ENCODE peak calls at places on chromosomes 4 and X, in five cellular contexts. One of them, this sample, is unnamed.

GRCh38 chr4:22192302-22192645 is 243.7 kb upstream of the KCNIP4 start:
- DNase-seq in GM12878: no peak
- DNase-seq in IMR-90: no peak
- DNase-seq in HepG2: no peak
- DNase-seq in K562: no peak
- DNase-seq in this sample: no peak

GRCh38 chrX:125326599-125326998 is 6.9 kb downstream of the TEX13C start:
- DNase-seq in GM12878: no peak
- DNase-seq in IMR-90: no peak
- DNase-seq in HepG2: no peak
- DNase-seq in K562: no peak
- DNase-seq in this sample: no peak

GRCh38 chrX:31021537-31021936 is 50.3 kb downstream of the FTHL17 start:
- DNase-seq in GM12878: no peak
- DNase-seq in IMR-90: no peak
- DNase-seq in HepG2: no peak
- DNase-seq in K562: no peak
- DNase-seq in this sample: no peak

GRCh38 chr4:76896731-76897521 is 1.0 kb downstream of the SOWAHB start:
- DNase-seq in GM12878: no peak
- DNase-seq in IMR-90: peak
- DNase-seq in HepG2: no peak
- DNase-seq in K562: no peak
- DNase-seq in this sample: peak

GRCh38 chrX:7318661-7319060 is 170.7 kb upstream of the PUDP start:
- DNase-seq in GM12878: no peak
- DNase-seq in IMR-90: no peak
- DNase-seq in HepG2: no peak
- DNase-seq in K562: no peak
- DNase-seq in this sample: no peak

GRCh38 chr4:104860227-104861123 is 286.2 kb upstream of the TET2 start:
- DNase-seq in GM12878: peak
- DNase-seq in IMR-90: peak
- DNase-seq in HepG2: peak
- DNase-seq in K562: peak
- DNase-seq in this sample: peak

GRCh38 chr4:147440442-147440841 is 40.5 kb upstream of the EDNRA start:
- DNase-seq in GM12878: no peak
- DNase-seq in IMR-90: no peak
- DNase-seq in HepG2: no peak
- DNase-seq in K562: no peak
- DNase-seq in this sample: no peak

GRCh38 chr4:165328708-165329107 is 1.2 kb downstream of the MSMO1 start:
- DNase-seq in GM12878: no peak
- DNase-seq in IMR-90: no peak
- DNase-seq in HepG2: peak
- DNase-seq in K562: peak
- DNase-seq in this sample: no peak

GRCh38 chr4:15893967-15894366 is 44.6 kb downstream of the FGFBP1 start:
- DNase-seq in GM12878: no peak
- DNase-seq in IMR-90: peak
- DNase-seq in HepG2: no peak
- DNase-seq in K562: no peak
- DNase-seq in this sample: no peak

GRCh38 chrX:75892749-75893148 is 107.7 kb upstream of the MAGEE2 start:
- DNase-seq in GM12878: no peak
- DNase-seq in IMR-90: no peak
- DNase-seq in HepG2: no peak
- DNase-seq in K562: no peak
- DNase-seq in this sample: no peak

GRCh38 chrX:75887833-75888232 is 102.8 kb upstream of the MAGEE2 start:
- DNase-seq in GM12878: no peak
- DNase-seq in IMR-90: no peak
- DNase-seq in HepG2: no peak
- DNase-seq in K562: no peak
- DNase-seq in this sample: no peak

DNA sequence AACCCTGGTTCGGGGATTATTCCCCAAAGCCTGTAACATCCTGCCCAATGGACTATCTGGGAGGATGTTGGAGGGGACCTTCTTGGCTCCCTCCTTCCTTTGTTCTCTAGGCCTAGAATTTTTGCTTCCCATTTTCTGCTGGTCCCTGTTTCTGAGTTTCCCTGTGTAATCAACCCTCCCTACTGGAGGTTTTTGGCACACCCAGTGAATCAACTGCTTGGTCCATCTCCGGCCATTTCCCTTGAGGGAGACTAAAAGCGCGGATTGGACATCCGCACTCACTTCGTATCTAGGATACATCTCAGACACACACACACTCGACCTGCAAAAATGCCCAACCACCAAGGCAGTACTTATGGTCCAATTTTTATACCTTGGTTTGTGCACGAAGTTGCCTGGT is 108.2 kb upstream of the MAGEE2 start:
- DNase-seq in GM12878: no peak
- DNase-seq in IMR-90: no peak
- DNase-seq in HepG2: no peak
- DNase-seq in K562: no peak
- DNase-seq in this sample: no peak
- TF ChIP-seq MXI1 in GM12878: no peak
- TF ChIP-seq MXI1 in IMR-90: no peak
- TF ChIP-seq MXI1 in HepG2: no peak
- TF ChIP-seq MXI1 in K562: no peak
- TF ChIP-seq MXI1 in this sample: no peak

GRCh38 chr4:74038161-74039064 is at the start of gene CXCL3:
- DNase-seq in GM12878: no peak
- DNase-seq in IMR-90: peak
- DNase-seq in HepG2: no peak
- DNase-seq in K562: peak
- DNase-seq in this sample: peak
- TF ChIP-seq MXI1 in GM12878: no peak
- TF ChIP-seq MXI1 in IMR-90: no peak
- TF ChIP-seq MXI1 in HepG2: no peak
- TF ChIP-seq MXI1 in K562: no peak
- TF ChIP-seq MXI1 in this sample: no peak

GRCh38 chrX:38108364-38108763 is 102.0 kb downstream of the SYTL5 start:
- DNase-seq in GM12878: no peak
- DNase-seq in IMR-90: peak
- DNase-seq in HepG2: no peak
- DNase-seq in K562: no peak
- DNase-seq in this sample: no peak
- TF ChIP-seq MXI1 in GM12878: no peak
- TF ChIP-seq MXI1 in IMR-90: no peak
- TF ChIP-seq MXI1 in HepG2: no peak
- TF ChIP-seq MXI1 in K562: no peak
- TF ChIP-seq MXI1 in this sample: no peak

GRCh38 chr4:10171055-10171454 is 54.5 kb upstream of the WDR1 start:
- DNase-seq in GM12878: no peak
- DNase-seq in IMR-90: no peak
- DNase-seq in HepG2: no peak
- DNase-seq in K562: peak
- DNase-seq in this sample: no peak

GRCh38 chr4:10175626-10176025 is 59.0 kb upstream of the WDR1 start:
- DNase-seq in GM12878: no peak
- DNase-seq in IMR-90: no peak
- DNase-seq in HepG2: no peak
- DNase-seq in K562: no peak
- DNase-seq in this sample: no peak

GRCh38 chr4:10172278-10173038 is 55.9 kb upstream of the WDR1 start:
- DNase-seq in GM12878: no peak
- DNase-seq in IMR-90: no peak
- DNase-seq in HepG2: no peak
- DNase-seq in K562: peak
- DNase-seq in this sample: no peak

GRCh38 chr4:10173039-10173753 is 56.6 kb upstream of the WDR1 start:
- DNase-seq in GM12878: no peak
- DNase-seq in IMR-90: peak
- DNase-seq in HepG2: no peak
- DNase-seq in K562: peak
- DNase-seq in this sample: no peak

DNA sequence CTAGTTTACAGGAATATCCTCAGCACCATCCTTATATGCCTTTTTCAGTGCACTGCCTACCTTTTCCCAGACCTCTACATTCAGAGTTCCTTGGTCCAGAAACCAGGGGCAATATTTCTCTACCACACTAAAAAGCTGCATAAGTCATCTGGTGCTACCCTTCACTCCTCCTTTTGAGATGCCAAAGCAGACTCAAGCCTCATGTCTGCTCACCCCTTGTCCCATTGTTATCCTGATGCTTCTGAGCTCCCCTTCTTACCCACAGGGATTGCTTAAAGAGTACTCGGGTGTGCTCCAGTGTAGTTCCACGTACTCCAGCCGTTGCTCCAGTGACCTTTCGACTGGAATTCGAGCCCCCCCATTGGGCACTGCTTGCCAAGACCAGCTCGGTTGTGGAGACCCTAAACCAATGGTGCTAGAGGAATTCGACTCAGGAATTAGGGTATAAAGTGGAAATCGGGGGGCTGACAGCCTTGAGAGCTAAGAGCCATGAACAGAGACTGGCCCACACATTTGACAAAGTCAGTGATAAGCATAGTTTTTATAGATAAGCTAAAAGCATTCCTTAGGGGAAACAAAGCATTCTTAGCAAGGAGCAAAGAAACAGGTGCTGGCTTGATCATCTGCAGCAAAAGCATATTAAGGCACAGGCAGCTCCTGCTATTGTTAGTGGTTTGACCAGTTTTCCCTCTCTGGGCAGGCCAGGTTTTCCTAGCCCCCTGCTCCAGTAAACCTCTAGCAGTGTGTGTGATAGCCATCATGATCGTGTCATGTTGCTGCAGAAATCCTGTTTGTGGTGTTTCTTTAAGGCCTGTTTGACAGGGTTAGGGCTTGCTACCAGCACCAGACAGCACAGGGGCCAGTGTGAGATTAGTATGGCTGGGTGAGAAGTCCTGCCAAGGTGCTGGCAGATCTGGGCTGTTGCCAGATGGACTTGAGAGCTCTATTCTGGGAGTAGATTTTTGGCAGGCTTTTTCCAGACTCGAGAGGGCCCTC is 57.5 kb upstream of the WDR1 start:
- DNase-seq in GM12878: no peak
- DNase-seq in IMR-90: no peak
- DNase-seq in HepG2: no peak
- DNase-seq in K562: no peak
- DNase-seq in this sample: no peak
- TF ChIP-seq MXI1 in GM12878: no peak
- TF ChIP-seq MXI1 in IMR-90: no peak
- TF ChIP-seq MXI1 in HepG2: no peak
- TF ChIP-seq MXI1 in K562: no peak
- TF ChIP-seq MXI1 in this sample: no peak

GRCh38 chr4:1763550-1764080 is 29.5 kb upstream of the FGFR3 start:
- DNase-seq in GM12878: no peak
- DNase-seq in IMR-90: peak
- DNase-seq in HepG2: peak
- DNase-seq in K562: peak
- DNase-seq in this sample: peak

GRCh38 chr4:1767058-1767769 is 25.9 kb upstream of the FGFR3 start:
- DNase-seq in GM12878: no peak
- DNase-seq in IMR-90: peak
- DNase-seq in HepG2: no peak
- DNase-seq in K562: peak
- DNase-seq in this sample: peak

GRCh38 chr4:1766336-1767057 is 26.6 kb upstream of the FGFR3 start:
- DNase-seq in GM12878: no peak
- DNase-seq in IMR-90: no peak
- DNase-seq in HepG2: peak
- DNase-seq in K562: no peak
- DNase-seq in this sample: peak

GRCh38 chr4:1764670-1765069 is 28.4 kb upstream of the FGFR3 start:
- DNase-seq in GM12878: no peak
- DNase-seq in IMR-90: no peak
- DNase-seq in HepG2: no peak
- DNase-seq in K562: no peak
- DNase-seq in this sample: peak

GRCh38 chr4:1765409-1766335 is 27.4 kb upstream of the FGFR3 start:
- DNase-seq in GM12878: no peak
- DNase-seq in IMR-90: no peak
- DNase-seq in HepG2: no peak
- DNase-seq in K562: no peak
- DNase-seq in this sample: peak
- TF ChIP-seq MXI1 in GM12878: no peak
- TF ChIP-seq MXI1 in IMR-90: no peak
- TF ChIP-seq MXI1 in HepG2: no peak
- TF ChIP-seq MXI1 in K562: no peak
- TF ChIP-seq MXI1 in this sample: no peak

DNA sequence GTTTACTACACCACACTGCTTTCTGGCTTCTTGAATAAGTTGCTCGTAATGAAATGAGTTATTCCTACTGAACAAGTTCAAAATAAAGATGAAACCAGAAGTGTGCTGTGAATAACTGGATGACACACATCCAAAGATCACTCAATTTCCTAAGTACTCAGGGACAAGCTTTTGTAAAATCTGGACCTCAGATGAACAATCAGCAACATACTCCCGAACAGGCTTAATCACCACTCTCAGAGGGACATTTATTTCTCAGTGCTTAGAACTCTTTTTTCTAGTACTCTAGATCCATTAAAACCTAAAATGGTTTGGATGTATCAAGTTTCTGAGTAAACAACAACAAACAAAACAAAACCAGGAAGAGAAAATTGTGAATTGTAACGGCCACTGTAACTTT is 61.5 kb upstream of the EXOC1L start:
- DNase-seq in GM12878: no peak
- DNase-seq in IMR-90: no peak
- DNase-seq in HepG2: no peak
- DNase-seq in K562: no peak
- DNase-seq in this sample: no peak
- TF ChIP-seq MXI1 in GM12878: no peak
- TF ChIP-seq MXI1 in IMR-90: no peak
- TF ChIP-seq MXI1 in HepG2: no peak
- TF ChIP-seq MXI1 in K562: no peak
- TF ChIP-seq MXI1 in this sample: no peak

GRCh38 chrX:40172169-40172979 is 74.6 kb upstream of the BCOR start:
- DNase-seq in GM12878: no peak
- DNase-seq in IMR-90: peak
- DNase-seq in HepG2: no peak
- DNase-seq in K562: peak
- DNase-seq in this sample: no peak
- TF ChIP-seq MXI1 in GM12878: no peak
- TF ChIP-seq MXI1 in IMR-90: no peak
- TF ChIP-seq MXI1 in HepG2: no peak
- TF ChIP-seq MXI1 in K562: no peak
- TF ChIP-seq MXI1 in this sample: no peak

GRCh38 chrX:119340606-119341205 is 58.4 kb upstream of the SLC25A43 start:
- DNase-seq in GM12878: no peak
- DNase-seq in IMR-90: no peak
- DNase-seq in HepG2: no peak
- DNase-seq in K562: no peak
- DNase-seq in this sample: no peak

DNA sequence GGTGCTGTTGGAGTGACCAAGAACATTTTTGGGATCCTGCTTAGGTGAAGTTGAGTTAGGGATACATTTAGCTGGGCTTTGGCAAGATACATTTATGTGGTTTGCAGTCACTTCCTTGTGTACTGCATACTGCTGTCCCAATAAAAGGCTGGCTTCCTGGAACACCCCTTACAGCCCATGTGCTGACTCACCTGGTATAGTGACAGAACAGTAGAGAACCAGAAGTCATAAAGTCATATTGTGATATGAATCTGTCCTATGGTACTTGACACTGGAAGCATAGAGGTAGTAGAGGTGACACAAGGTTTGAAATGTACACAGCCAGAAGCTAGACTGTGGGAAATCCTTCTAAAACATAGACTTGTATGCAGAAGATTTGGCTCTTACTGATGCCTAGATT is 55.3 kb upstream of the SLC25A43 start:
- DNase-seq in GM12878: no peak
- DNase-seq in IMR-90: no peak
- DNase-seq in HepG2: no peak
- DNase-seq in K562: no peak
- DNase-seq in this sample: no peak
- TF ChIP-seq MXI1 in GM12878: no peak
- TF ChIP-seq MXI1 in IMR-90: no peak
- TF ChIP-seq MXI1 in HepG2: no peak
- TF ChIP-seq MXI1 in K562: no peak
- TF ChIP-seq MXI1 in this sample: no peak

This sample was measured in SK-N-SH.